ENCODE peak calls at places on chromosome 17, in six cellular contexts. One of them, this sample, is unnamed.

GRCh38 chr17:16873654-16874035 is 98.3 kb downstream of the TNFRSF13B start:
- DNase-seq in DND-41: no peak
- DNase-seq in H9: peak; percentile 26
- DNase-seq in WERI-Rb-1: no peak
- DNase-seq in CD4-positive, alpha-beta T cell: no peak
- DNase-seq in fibroblast of lung: no peak
- DNase-seq in this sample: no peak

GRCh38 chr17:63881935-63882601 is at the start of gene GH2:
- DNase-seq in DND-41: peak; percentile 66
- DNase-seq in H9: peak; percentile 88
- DNase-seq in WERI-Rb-1: peak; percentile 83
- DNase-seq in CD4-positive, alpha-beta T cell: peak; percentile 35
- DNase-seq in fibroblast of lung: peak; percentile 28
- DNase-seq in this sample: no peak

GRCh38 chr17:34663714-34664113 is 84.3 kb downstream of the TMEM132E start:
- DNase-seq in DND-41: no peak
- DNase-seq in H9: no peak
- DNase-seq in WERI-Rb-1: no peak
- DNase-seq in CD4-positive, alpha-beta T cell: no peak
- DNase-seq in fibroblast of lung: no peak
- DNase-seq in this sample: no peak

GRCh38 chr17:33200587-33200986 is 92.5 kb downstream of the ASIC2 start:
- DNase-seq in DND-41: no peak
- DNase-seq in H9: peak; percentile 71
- DNase-seq in WERI-Rb-1: peak; percentile 17
- DNase-seq in CD4-positive, alpha-beta T cell: no peak
- DNase-seq in fibroblast of lung: peak; percentile 9
- DNase-seq in this sample: no peak

GRCh38 chr17:7706631-7707354 is 1.8 kb downstream of the EFNB3 start:
- DNase-seq in DND-41: no peak
- DNase-seq in H9: no peak
- DNase-seq in WERI-Rb-1: no peak
- DNase-seq in CD4-positive, alpha-beta T cell: no peak
- DNase-seq in fibroblast of lung: no peak
- DNase-seq in this sample: no peak

GRCh38 chr17:56595831-56596740 is 2.6 kb downstream of the NOG start:
- DNase-seq in DND-41: no peak
- DNase-seq in H9: peak; percentile 89
- DNase-seq in WERI-Rb-1: no peak
- DNase-seq in CD4-positive, alpha-beta T cell: no peak
- DNase-seq in fibroblast of lung: no peak
- DNase-seq in this sample: no peak

GRCh38 chr17:56440391-56440790 is 153.1 kb upstream of the NOG start:
- DNase-seq in DND-41: no peak
- DNase-seq in H9: no peak
- DNase-seq in WERI-Rb-1: peak; percentile 17
- DNase-seq in CD4-positive, alpha-beta T cell: no peak
- DNase-seq in fibroblast of lung: no peak
- DNase-seq in this sample: no peak

GRCh38 chr17:80984749-80985148 is 6.9 kb upstream of the CHMP6 start:
- DNase-seq in DND-41: no peak
- DNase-seq in H9: peak; percentile 95
- DNase-seq in WERI-Rb-1: no peak
- DNase-seq in CD4-positive, alpha-beta T cell: no peak
- DNase-seq in fibroblast of lung: peak; percentile 90
- DNase-seq in this sample: no peak

GRCh38 chr17:79504181-79504605 is 106.7 kb downstream of the RBFOX3 start:
- DNase-seq in DND-41: no peak
- DNase-seq in H9: no peak
- DNase-seq in WERI-Rb-1: peak; percentile 80
- DNase-seq in CD4-positive, alpha-beta T cell: no peak
- DNase-seq in fibroblast of lung: no peak
- DNase-seq in this sample: no peak

DNA sequence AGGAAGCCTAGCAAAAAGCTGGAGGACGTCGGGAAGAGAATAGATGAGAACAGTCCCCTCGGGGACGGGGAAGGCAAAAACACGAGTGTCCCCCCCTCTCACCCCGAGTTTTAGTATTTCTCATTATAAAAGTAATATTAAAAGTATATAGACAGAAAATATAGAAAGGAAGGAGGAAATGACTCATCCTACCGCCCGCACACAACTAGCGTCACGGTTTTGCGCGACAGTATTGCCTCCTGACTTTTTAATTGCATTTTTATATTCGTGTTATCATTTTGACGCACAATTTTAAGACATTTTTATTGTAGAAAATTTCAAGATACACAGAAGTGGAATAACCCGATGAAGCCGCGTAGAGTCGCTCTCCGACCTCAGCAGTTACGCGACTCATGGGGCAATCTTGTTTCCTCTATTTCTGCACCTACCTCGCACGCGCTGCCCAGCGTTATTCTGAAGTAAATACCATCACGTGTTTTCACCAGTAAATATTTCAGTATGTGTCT is 652 bp upstream of the SLC25A19 start:
- DNase-seq in DND-41: peak; percentile 63
- DNase-seq in H9: no peak
- DNase-seq in WERI-Rb-1: no peak
- DNase-seq in CD4-positive, alpha-beta T cell: peak; percentile 38
- DNase-seq in fibroblast of lung: peak; percentile 82
- DNase-seq in this sample: peak; percentile 88
- TF ChIP-seq CTCF in DND-41: peak; percentile 53
- TF ChIP-seq CTCF in H9: no peak
- TF ChIP-seq CTCF in WERI-Rb-1: no peak
- TF ChIP-seq CTCF in CD4-positive, alpha-beta T cell: peak; percentile 33
- TF ChIP-seq CTCF in fibroblast of lung: no peak
- TF ChIP-seq CTCF in this sample: peak; percentile 29

GRCh38 chr17:518047-518735 is 165.6 kb upstream of the RPH3AL start:
- DNase-seq in DND-41: no peak
- DNase-seq in H9: no peak
- DNase-seq in WERI-Rb-1: no peak
- DNase-seq in CD4-positive, alpha-beta T cell: no peak
- DNase-seq in fibroblast of lung: no peak
- DNase-seq in this sample: no peak
- H3K27ac ChIP-seq in DND-41: no peak overlapping the region
- H3K27ac ChIP-seq in H9: no peak overlapping the region
- H3K27ac ChIP-seq in WERI-Rb-1: no peak overlapping the region
- H3K27ac ChIP-seq in CD4-positive, alpha-beta T cell: no peak overlapping the region
- H3K27ac ChIP-seq in fibroblast of lung: no peak overlapping the region
- H3K27ac ChIP-seq in this sample: no peak overlapping the region

GRCh38 chr17:49452173-49452572 is 37.5 kb upstream of the PHB1 start:
- DNase-seq in DND-41: no peak
- DNase-seq in H9: no peak
- DNase-seq in WERI-Rb-1: no peak
- DNase-seq in CD4-positive, alpha-beta T cell: no peak
- DNase-seq in fibroblast of lung: no peak
- DNase-seq in this sample: no peak

GRCh38 chr17:49454050-49454449 is 39.4 kb upstream of the PHB1 start:
- DNase-seq in DND-41: no peak
- DNase-seq in H9: no peak
- DNase-seq in WERI-Rb-1: no peak
- DNase-seq in CD4-positive, alpha-beta T cell: no peak
- DNase-seq in fibroblast of lung: no peak
- DNase-seq in this sample: no peak

GRCh38 chr17:49447603-49448325 is 33.1 kb upstream of the PHB1 start:
- DNase-seq in DND-41: no peak
- DNase-seq in H9: no peak
- DNase-seq in WERI-Rb-1: no peak
- DNase-seq in CD4-positive, alpha-beta T cell: no peak
- DNase-seq in fibroblast of lung: no peak
- DNase-seq in this sample: no peak

GRCh38 chr17:49450735-49451134 is 36.1 kb upstream of the PHB1 start:
- DNase-seq in DND-41: peak; percentile 12
- DNase-seq in H9: no peak
- DNase-seq in WERI-Rb-1: no peak
- DNase-seq in CD4-positive, alpha-beta T cell: no peak
- DNase-seq in fibroblast of lung: no peak
- DNase-seq in this sample: no peak

DNA sequence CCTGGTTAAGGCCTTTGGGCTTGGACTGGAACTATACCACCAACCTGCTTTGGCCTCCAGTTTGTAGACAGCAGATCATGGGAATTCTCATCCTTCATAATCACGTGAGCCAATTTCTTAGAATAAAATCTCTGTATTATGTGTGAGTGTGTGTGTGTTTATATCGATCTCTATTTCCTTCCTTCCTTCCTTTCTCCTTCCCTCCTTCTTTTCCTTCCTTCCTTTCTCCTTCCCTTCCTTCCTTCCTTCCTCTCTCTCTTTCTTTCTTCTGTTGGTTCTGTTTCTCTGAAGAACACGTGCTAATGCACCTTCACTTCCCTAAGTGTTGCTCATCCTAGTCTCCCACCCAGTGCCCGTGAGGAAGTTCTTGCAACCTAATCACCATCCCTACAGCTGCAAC is 35.5 kb upstream of the PHB1 start:
- DNase-seq in DND-41: no peak
- DNase-seq in H9: no peak
- DNase-seq in WERI-Rb-1: no peak
- DNase-seq in CD4-positive, alpha-beta T cell: no peak
- DNase-seq in fibroblast of lung: no peak
- DNase-seq in this sample: no peak
- H3K9me3 ChIP-seq in DND-41: no peaks in the 10 kb centered on the region
- H3K9me3 ChIP-seq in H9: no peaks in the 10 kb centered on the region
- H3K9me3 ChIP-seq in WERI-Rb-1: no peaks in the 10 kb centered on the region
- H3K9me3 ChIP-seq in CD4-positive, alpha-beta T cell: no peaks in the 10 kb centered on the region
- H3K9me3 ChIP-seq in fibroblast of lung: no peaks in the 10 kb centered on the region
- H3K9me3 ChIP-seq in this sample: no peaks in the 10 kb centered on the region

GRCh38 chr17:62597920-62598319 is 29.6 kb upstream of the MRC2 start:
- DNase-seq in DND-41: no peak
- DNase-seq in H9: no peak
- DNase-seq in WERI-Rb-1: no peak
- DNase-seq in CD4-positive, alpha-beta T cell: no peak
- DNase-seq in fibroblast of lung: peak; percentile 52
- DNase-seq in this sample: no peak

GRCh38 chr17:62600805-62601204 is 26.7 kb upstream of the MRC2 start:
- DNase-seq in DND-41: no peak
- DNase-seq in H9: no peak
- DNase-seq in WERI-Rb-1: no peak
- DNase-seq in CD4-positive, alpha-beta T cell: no peak
- DNase-seq in fibroblast of lung: no peak
- DNase-seq in this sample: no peak

GRCh38 chr17:62599964-62600657 is 27.4 kb upstream of the MRC2 start:
- DNase-seq in DND-41: no peak
- DNase-seq in H9: no peak
- DNase-seq in WERI-Rb-1: no peak
- DNase-seq in CD4-positive, alpha-beta T cell: no peak
- DNase-seq in fibroblast of lung: no peak
- DNase-seq in this sample: no peak

GRCh38 chr17:62605588-62605987 is 21.9 kb upstream of the MRC2 start:
- DNase-seq in DND-41: no peak
- DNase-seq in H9: no peak
- DNase-seq in WERI-Rb-1: no peak
- DNase-seq in CD4-positive, alpha-beta T cell: no peak
- DNase-seq in fibroblast of lung: no peak
- DNase-seq in this sample: no peak

DNA sequence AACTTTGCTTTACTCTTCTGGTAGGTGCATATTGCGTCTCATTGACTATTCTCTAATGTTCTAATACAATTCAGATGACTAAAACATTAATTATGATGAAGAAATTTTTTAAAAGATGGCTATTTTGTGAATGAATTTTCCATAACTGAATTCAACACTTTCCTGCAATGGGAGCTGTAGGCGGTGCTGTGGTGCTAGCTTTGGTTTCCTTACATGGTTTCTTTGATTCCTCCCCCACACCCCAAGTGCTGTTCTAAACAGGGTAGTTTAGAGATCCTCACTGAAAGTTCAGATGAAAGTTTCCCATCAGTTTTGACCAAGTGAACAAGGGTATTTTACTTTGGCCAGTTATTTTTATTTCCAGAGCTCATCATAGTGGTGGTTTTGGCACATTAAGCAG is 26.0 kb upstream of the MRC2 start:
- DNase-seq in DND-41: no peak
- DNase-seq in H9: no peak
- DNase-seq in WERI-Rb-1: no peak
- DNase-seq in CD4-positive, alpha-beta T cell: no peak
- DNase-seq in fibroblast of lung: no peak
- DNase-seq in this sample: no peak
- TF ChIP-seq CTCF in DND-41: no peak
- TF ChIP-seq CTCF in H9: no peak
- TF ChIP-seq CTCF in WERI-Rb-1: no peak
- TF ChIP-seq CTCF in CD4-positive, alpha-beta T cell: no peak
- TF ChIP-seq CTCF in fibroblast of lung: peak; percentile 39
- TF ChIP-seq CTCF in this sample: no peak